ENCODE peak calls at places on chromosome 15, in ten cellular contexts. One of them, this sample, is unnamed.
A peak's percentile ranks its signal among the peaks of the same experiment; 100 is the strongest.

GRCh38 chr15:92809880-92810361 is 90.2 kb upstream of the CHD2 start:
- DNase-seq in left lung: no peak
- DNase-seq in A673: no peak
- DNase-seq in heart left ventricle: no peak
- DNase-seq in mesendoderm: peak; percentile 62
- DNase-seq in mammary epithelial cell: peak; percentile 52
- DNase-seq in tibial artery: no peak
- DNase-seq in CD8-positive, alpha-beta T cell: peak; percentile 63
- DNase-seq in SJSA1: no peak
- DNase-seq in MM.1S: peak; percentile 74
- DNase-seq in this sample: peak; percentile 26

GRCh38 chr15:90004671-90005070 is 3.5 kb downstream of the ZNF710 start:
- DNase-seq in left lung: no peak
- DNase-seq in A673: no peak
- DNase-seq in heart left ventricle: no peak
- DNase-seq in mesendoderm: no peak
- DNase-seq in mammary epithelial cell: peak; percentile 97
- DNase-seq in tibial artery: no peak
- DNase-seq in CD8-positive, alpha-beta T cell: no peak
- DNase-seq in SJSA1: peak; percentile 16
- DNase-seq in MM.1S: no peak
- DNase-seq in this sample: peak; percentile 58

GRCh38 chr15:60704129-60704528 is 225.2 kb upstream of the ICE2 start:
- DNase-seq in left lung: no peak
- DNase-seq in A673: no peak
- DNase-seq in heart left ventricle: no peak
- DNase-seq in mesendoderm: no peak
- DNase-seq in mammary epithelial cell: no peak
- DNase-seq in tibial artery: no peak
- DNase-seq in CD8-positive, alpha-beta T cell: peak; percentile 55
- DNase-seq in SJSA1: no peak
- DNase-seq in MM.1S: no peak
- DNase-seq in this sample: no peak

GRCh38 chr15:34436956-34437442 is 609 bp downstream of the GOLGA8A start:
- DNase-seq in left lung: peak; percentile 86
- DNase-seq in A673: peak; percentile 56
- DNase-seq in heart left ventricle: peak; percentile 37
- DNase-seq in mesendoderm: peak; percentile 51
- DNase-seq in mammary epithelial cell: peak; percentile 26
- DNase-seq in tibial artery: no peak
- DNase-seq in CD8-positive, alpha-beta T cell: peak; percentile 65
- DNase-seq in SJSA1: peak; percentile 55
- DNase-seq in MM.1S: peak; percentile 65
- DNase-seq in this sample: peak; percentile 50

GRCh38 chr15:57322602-57323250 is 53.6 kb upstream of the CGNL1 start:
- DNase-seq in left lung: no peak
- DNase-seq in A673: no peak
- DNase-seq in heart left ventricle: no peak
- DNase-seq in mesendoderm: no peak
- DNase-seq in mammary epithelial cell: no peak
- DNase-seq in tibial artery: no peak
- DNase-seq in CD8-positive, alpha-beta T cell: no peak
- DNase-seq in SJSA1: no peak
- DNase-seq in MM.1S: no peak
- DNase-seq in this sample: no peak

GRCh38 chr15:29712149-29712885 is 110.0 kb downstream of the TJP1 start:
- DNase-seq in left lung: no peak
- DNase-seq in A673: no peak
- DNase-seq in heart left ventricle: no peak
- DNase-seq in mesendoderm: no peak
- DNase-seq in mammary epithelial cell: no peak
- DNase-seq in tibial artery: no peak
- DNase-seq in CD8-positive, alpha-beta T cell: no peak
- DNase-seq in SJSA1: peak; percentile 27
- DNase-seq in MM.1S: no peak
- DNase-seq in this sample: no peak

GRCh38 chr15:43093026-43093425 is 12.8 kb downstream of the UBR1 start:
- DNase-seq in left lung: no peak
- DNase-seq in A673: no peak
- DNase-seq in heart left ventricle: no peak
- DNase-seq in mesendoderm: peak; percentile 10
- DNase-seq in mammary epithelial cell: no peak
- DNase-seq in tibial artery: no peak
- DNase-seq in CD8-positive, alpha-beta T cell: no peak
- DNase-seq in SJSA1: no peak
- DNase-seq in MM.1S: no peak
- DNase-seq in this sample: no peak

GRCh38 chr15:48267766-48268165 is 61.7 kb downstream of the SLC12A1 start:
- DNase-seq in left lung: no peak
- DNase-seq in A673: no peak
- DNase-seq in heart left ventricle: no peak
- DNase-seq in mesendoderm: no peak
- DNase-seq in mammary epithelial cell: no peak
- DNase-seq in tibial artery: no peak
- DNase-seq in CD8-positive, alpha-beta T cell: no peak
- DNase-seq in SJSA1: no peak
- DNase-seq in MM.1S: no peak
- DNase-seq in this sample: no peak

GRCh38 chr15:40345867-40346578 is 4.8 kb upstream of the PHGR1 start:
- DNase-seq in left lung: no peak
- DNase-seq in A673: no peak
- DNase-seq in heart left ventricle: no peak
- DNase-seq in mesendoderm: no peak
- DNase-seq in mammary epithelial cell: no peak
- DNase-seq in tibial artery: no peak
- DNase-seq in CD8-positive, alpha-beta T cell: no peak
- DNase-seq in SJSA1: no peak
- DNase-seq in MM.1S: no peak
- DNase-seq in this sample: no peak
- H3K4me3 ChIP-seq in left lung: no peak overlapping the region
- H3K4me3 ChIP-seq in A673: no peak overlapping the region
- H3K4me3 ChIP-seq in heart left ventricle: no peak overlapping the region
- H3K4me3 ChIP-seq in mesendoderm: no peak overlapping the region
- H3K4me3 ChIP-seq in mammary epithelial cell: no peak overlapping the region
- H3K4me3 ChIP-seq in tibial artery: no peak overlapping the region
- H3K4me3 ChIP-seq in CD8-positive, alpha-beta T cell: no peak overlapping the region
- H3K4me3 ChIP-seq in SJSA1: no peak overlapping the region
- H3K4me3 ChIP-seq in MM.1S: no peak overlapping the region
- H3K4me3 ChIP-seq in this sample: no peak overlapping the region

GRCh38 chr15:67812232-67812631 is 13.1 kb upstream of the SKOR1 start:
- DNase-seq in left lung: peak; percentile 63
- DNase-seq in A673: no peak
- DNase-seq in heart left ventricle: no peak
- DNase-seq in mesendoderm: no peak
- DNase-seq in mammary epithelial cell: no peak
- DNase-seq in tibial artery: peak; percentile 33
- DNase-seq in CD8-positive, alpha-beta T cell: no peak
- DNase-seq in SJSA1: no peak
- DNase-seq in MM.1S: no peak
- DNase-seq in this sample: no peak
- H3K27me3 ChIP-seq in left lung: no peaks in the 10 kb centered on the region
- H3K27me3 ChIP-seq in A673: no peaks in the 10 kb centered on the region
- H3K27me3 ChIP-seq in heart left ventricle: no peaks in the 10 kb centered on the region
- H3K27me3 ChIP-seq in mesendoderm: no peaks in the 10 kb centered on the region
- H3K27me3 ChIP-seq in mammary epithelial cell: no peaks in the 10 kb centered on the region
- H3K27me3 ChIP-seq in tibial artery: no peaks in the 10 kb centered on the region
- H3K27me3 ChIP-seq in CD8-positive, alpha-beta T cell: no peaks in the 10 kb centered on the region
- H3K27me3 ChIP-seq in SJSA1: peaks cover 9% of the 10 kb centered on the region
- H3K27me3 ChIP-seq in MM.1S: no peaks in the 10 kb centered on the region
- H3K27me3 ChIP-seq in this sample: no peaks in the 10 kb centered on the region

GRCh38 chr15:75208501-75209288 is 7.0 kb downstream of the C15orf39 start:
- DNase-seq in left lung: no peak
- DNase-seq in A673: no peak
- DNase-seq in heart left ventricle: peak; percentile 46
- DNase-seq in mesendoderm: no peak
- DNase-seq in mammary epithelial cell: no peak
- DNase-seq in tibial artery: peak; percentile 77
- DNase-seq in CD8-positive, alpha-beta T cell: no peak
- DNase-seq in SJSA1: no peak
- DNase-seq in MM.1S: no peak
- DNase-seq in this sample: no peak

GRCh38 chr15:75206803-75207617 is 5.3 kb downstream of the C15orf39 start:
- DNase-seq in left lung: no peak
- DNase-seq in A673: no peak
- DNase-seq in heart left ventricle: no peak
- DNase-seq in mesendoderm: no peak
- DNase-seq in mammary epithelial cell: no peak
- DNase-seq in tibial artery: no peak
- DNase-seq in CD8-positive, alpha-beta T cell: no peak
- DNase-seq in SJSA1: no peak
- DNase-seq in MM.1S: no peak
- DNase-seq in this sample: no peak

GRCh38 chr15:75206006-75206405 is 4.3 kb downstream of the C15orf39 start:
- DNase-seq in left lung: no peak
- DNase-seq in A673: no peak
- DNase-seq in heart left ventricle: no peak
- DNase-seq in mesendoderm: no peak
- DNase-seq in mammary epithelial cell: no peak
- DNase-seq in tibial artery: no peak
- DNase-seq in CD8-positive, alpha-beta T cell: no peak
- DNase-seq in SJSA1: no peak
- DNase-seq in MM.1S: no peak
- DNase-seq in this sample: no peak

GRCh38 chr15:75209289-75209676 is 7.6 kb downstream of the C15orf39 start:
- DNase-seq in left lung: no peak
- DNase-seq in A673: no peak
- DNase-seq in heart left ventricle: no peak
- DNase-seq in mesendoderm: no peak
- DNase-seq in mammary epithelial cell: no peak
- DNase-seq in tibial artery: no peak
- DNase-seq in CD8-positive, alpha-beta T cell: no peak
- DNase-seq in SJSA1: no peak
- DNase-seq in MM.1S: no peak
- DNase-seq in this sample: no peak

DNA sequence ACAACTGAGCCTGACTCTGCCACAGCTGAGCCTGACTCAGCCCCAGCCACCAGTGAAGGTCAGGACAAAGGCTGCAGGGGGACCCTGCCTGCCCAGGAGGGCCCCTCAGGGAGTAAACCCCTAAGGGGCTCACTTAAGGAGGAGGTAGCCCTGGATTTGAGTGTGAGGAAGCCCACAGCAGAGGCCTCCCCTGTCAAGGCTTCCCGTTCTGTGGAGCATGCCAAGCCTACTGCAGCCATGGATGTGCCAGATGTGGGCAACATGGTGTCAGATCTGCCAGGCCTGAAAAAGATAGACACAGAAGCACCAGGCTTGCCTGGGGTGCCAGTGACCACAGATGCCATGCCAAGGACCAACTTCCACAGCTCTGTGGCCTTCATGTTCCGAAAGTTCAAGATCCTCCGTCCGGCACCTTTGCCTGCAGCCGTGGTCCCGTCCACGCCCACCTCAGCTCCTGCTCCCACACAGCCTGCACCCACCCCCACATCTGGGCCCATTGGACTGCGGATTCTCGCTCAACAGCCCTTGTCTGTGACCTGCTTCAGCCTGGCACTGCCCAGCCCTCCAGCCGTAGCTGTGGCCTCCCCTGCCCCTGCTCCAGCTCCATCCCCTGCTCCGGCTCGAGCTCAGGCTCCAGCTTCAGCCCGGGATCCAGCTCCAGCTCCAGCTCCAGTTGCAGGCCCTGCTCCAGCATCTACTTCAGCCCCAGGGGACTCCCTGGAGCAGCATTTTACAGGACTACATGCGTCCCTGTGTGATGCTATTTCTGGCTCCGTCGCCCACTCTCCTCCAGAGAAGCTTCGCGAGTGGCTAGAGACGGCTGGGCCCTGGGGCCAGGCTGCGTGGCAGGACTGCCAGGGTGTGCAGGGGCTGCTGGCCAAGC is 6.2 kb downstream of the C15orf39 start:
- DNase-seq in left lung: no peak
- DNase-seq in A673: no peak
- DNase-seq in heart left ventricle: peak; percentile 54
- DNase-seq in mesendoderm: no peak
- DNase-seq in mammary epithelial cell: no peak
- DNase-seq in tibial artery: no peak
- DNase-seq in CD8-positive, alpha-beta T cell: no peak
- DNase-seq in SJSA1: no peak
- DNase-seq in MM.1S: no peak
- DNase-seq in this sample: no peak
- H3K36me3 ChIP-seq in left lung: no peaks in the 10 kb centered on the region
- H3K36me3 ChIP-seq in A673: peaks cover 67% of the 10 kb centered on the region
- H3K36me3 ChIP-seq in heart left ventricle: peaks cover 74% of the 10 kb centered on the region
- H3K36me3 ChIP-seq in mesendoderm: peaks cover 15% of the 10 kb centered on the region
- H3K36me3 ChIP-seq in mammary epithelial cell: peaks cover 24% of the 10 kb centered on the region
- H3K36me3 ChIP-seq in tibial artery: peaks cover 61% of the 10 kb centered on the region
- H3K36me3 ChIP-seq in CD8-positive, alpha-beta T cell: peaks cover 29% of the 10 kb centered on the region
- H3K36me3 ChIP-seq in SJSA1: peaks cover 95% of the 10 kb centered on the region
- H3K36me3 ChIP-seq in MM.1S: peaks cover 63% of the 10 kb centered on the region
- H3K36me3 ChIP-seq in this sample: peaks cover 70% of the 10 kb centered on the region

GRCh38 chr15:73575636-73576247 is 57.4 kb downstream of the NPTN start:
- DNase-seq in left lung: no peak
- DNase-seq in A673: no peak
- DNase-seq in heart left ventricle: peak; percentile 74
- DNase-seq in mesendoderm: no peak
- DNase-seq in mammary epithelial cell: peak; percentile 97
- DNase-seq in tibial artery: no peak
- DNase-seq in CD8-positive, alpha-beta T cell: no peak
- DNase-seq in SJSA1: no peak
- DNase-seq in MM.1S: no peak
- DNase-seq in this sample: peak; percentile 16

GRCh38 chr15:73573071-73573470 is 60.1 kb downstream of the NPTN start:
- DNase-seq in left lung: no peak
- DNase-seq in A673: peak; percentile 28
- DNase-seq in heart left ventricle: no peak
- DNase-seq in mesendoderm: no peak
- DNase-seq in mammary epithelial cell: no peak
- DNase-seq in tibial artery: no peak
- DNase-seq in CD8-positive, alpha-beta T cell: no peak
- DNase-seq in SJSA1: no peak
- DNase-seq in MM.1S: no peak
- DNase-seq in this sample: no peak

GRCh38 chr15:73571346-73571745 is 61.8 kb downstream of the NPTN start:
- DNase-seq in left lung: no peak
- DNase-seq in A673: no peak
- DNase-seq in heart left ventricle: no peak
- DNase-seq in mesendoderm: no peak
- DNase-seq in mammary epithelial cell: no peak
- DNase-seq in tibial artery: no peak
- DNase-seq in CD8-positive, alpha-beta T cell: no peak
- DNase-seq in SJSA1: no peak
- DNase-seq in MM.1S: no peak
- DNase-seq in this sample: no peak

GRCh38 chr15:73572296-73572695 is 60.9 kb downstream of the NPTN start:
- DNase-seq in left lung: no peak
- DNase-seq in A673: no peak
- DNase-seq in heart left ventricle: no peak
- DNase-seq in mesendoderm: no peak
- DNase-seq in mammary epithelial cell: no peak
- DNase-seq in tibial artery: no peak
- DNase-seq in CD8-positive, alpha-beta T cell: no peak
- DNase-seq in SJSA1: no peak
- DNase-seq in MM.1S: no peak
- DNase-seq in this sample: no peak

DNA sequence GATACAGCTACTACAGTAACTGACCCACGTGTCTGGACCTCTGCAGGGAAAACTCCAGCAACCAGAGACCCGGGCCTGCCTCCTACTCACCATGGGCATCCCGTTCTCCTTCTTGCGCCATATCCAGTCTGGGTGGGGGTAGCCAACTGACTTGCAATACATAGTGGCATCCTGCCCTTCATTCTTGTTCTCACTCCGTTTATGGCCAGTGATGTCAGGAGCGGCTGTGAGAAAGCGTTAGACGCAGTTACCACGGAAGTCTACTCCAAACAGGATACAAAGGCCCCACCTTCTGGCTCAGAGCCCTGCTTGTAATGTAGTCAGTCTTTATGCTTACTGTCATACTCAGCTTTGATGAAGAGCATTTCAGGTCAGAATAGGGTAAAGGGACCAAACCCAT is 59.6 kb downstream of the NPTN start:
- DNase-seq in left lung: no peak
- DNase-seq in A673: peak; percentile 67
- DNase-seq in heart left ventricle: peak; percentile 27
- DNase-seq in mesendoderm: no peak
- DNase-seq in mammary epithelial cell: peak; percentile 64
- DNase-seq in tibial artery: no peak
- DNase-seq in CD8-positive, alpha-beta T cell: no peak
- DNase-seq in SJSA1: no peak
- DNase-seq in MM.1S: no peak
- DNase-seq in this sample: no peak
- H3K4me3 ChIP-seq in left lung: no peak overlapping the region
- H3K4me3 ChIP-seq in A673: no peak overlapping the region
- H3K4me3 ChIP-seq in heart left ventricle: no peak overlapping the region
- H3K4me3 ChIP-seq in mesendoderm: no peak overlapping the region
- H3K4me3 ChIP-seq in mammary epithelial cell: no peak overlapping the region
- H3K4me3 ChIP-seq in tibial artery: no peak overlapping the region
- H3K4me3 ChIP-seq in CD8-positive, alpha-beta T cell: no peak overlapping the region
- H3K4me3 ChIP-seq in SJSA1: no peak overlapping the region
- H3K4me3 ChIP-seq in MM.1S: no peak overlapping the region
- H3K4me3 ChIP-seq in this sample: no peak overlapping the region

This sample was measured in MG63.